ENCODE peak calls at places on chromosomes 16 and 17, in seven cellular contexts. K is fibroblast of the aortic adventitia; H is omental fat pad; G is CD4-positive, alpha-beta memory T cell; X is AG08395; I is CD8-positive, alpha-beta T cell; Z is C1 segment of cervical spinal cord. C is an unnamed sample.

GRCh38 chr17:75910699-75911098 is 6.0 kb upstream of the MRPL38 start:
- DNase-seq in K (no peak), H (no peak), G (no peak), X (no peak), I (no peak), Z (no peak), C (no peak)

GRCh38 chr16:81576696-81577095 is 132.1 kb downstream of the CMIP start:
- DNase-seq in K (no peak), H (no peak), G (no peak), X (no peak), I (no peak), Z (no peak), C (no peak)

GRCh38 chr17:14768923-14769322 is 468.0 kb downstream of the HS3ST3B1 start:
- DNase-seq in K (no peak), H (no peak), G (no peak), X (no peak), I (no peak), Z (no peak), C (no peak)

GRCh38 chr17:47253541-47254402 is at the start of gene ITGB3:
- DNase-seq in K (peak; percentile 71), H (no peak), G (peak; percentile 56), X (peak; percentile 64), I (peak; percentile 65), Z (no peak), C (peak; percentile 90)

GRCh38 chr16:25172831-25173230 is 43.9 kb upstream of the AQP8 start:
- DNase-seq in K (no peak), H (no peak), G (no peak), X (no peak), I (no peak), Z (no peak), C (no peak)

GRCh38 chr17:38590988-38591758 is 14.6 kb downstream of the SRCIN1 start:
- DNase-seq in K (no peak), H (no peak), G (no peak), X (no peak), I (no peak), Z (no peak), C (no peak)

GRCh38 chr17:63848834-63849689 is 6.6 kb upstream of the SMARCD2 start:
- DNase-seq in K (peak; percentile 89), H (peak; percentile 91), G (peak; percentile 92), X (peak; percentile 95), I (peak; percentile 96), Z (peak; percentile 58), C (peak; percentile 97)

GRCh38 chr16:1884155-1884760 is 12.3 kb upstream of the MEIOB start:
- DNase-seq in K (no peak), H (no peak), G (no peak), X (no peak), I (no peak), Z (no peak), C (peak; percentile 44)

GRCh38 chr16:83847371-83848225 is 39.8 kb downstream of the HSBP1 start:
- DNase-seq in K (no peak), H (no peak), G (no peak), X (no peak), I (no peak), Z (no peak), C (no peak)

GRCh38 chr16:83768976-83769375 is 38.8 kb upstream of the HSBP1 start:
- DNase-seq in K (no peak), H (no peak), G (no peak), X (no peak), I (no peak), Z (no peak), C (no peak)

GRCh38 chr16:57191056-57191536 is 5.0 kb downstream of the RSPRY1 start:
- DNase-seq in K (no peak), H (no peak), G (no peak), X (no peak), I (no peak), Z (no peak), C (no peak)

GRCh38 chr16:59060212-59060611 is 326.1 kb upstream of the GOT2 start:
- DNase-seq in K (peak; percentile 47), H (no peak), G (no peak), X (peak; percentile 29), I (no peak), Z (no peak), C (no peak)

GRCh38 chr17:57639381-57639780 is 105.7 kb downstream of the CCDC182 start:
- DNase-seq in K (no peak), H (no peak), G (no peak), X (no peak), I (no peak), Z (no peak), C (no peak)

GRCh38 chr16:72989203-72989991 is 58.5 kb downstream of the ZFHX3 start:
- DNase-seq in K (peak; percentile 93), H (no peak), G (no peak), X (peak; percentile 76), I (no peak), Z (no peak), C (no peak)

GRCh38 chr17:49210158-49211029 is at the start of the genes ABI3 and GNGT2:
- DNase-seq in K (peak; percentile 16), H (no peak), G (peak; percentile 58), X (peak; percentile 40), I (peak; percentile 65), Z (no peak), C (no peak)

GRCh38 chr16:89827383-89828198 is 684 bp upstream of the SPIRE2 start:
- DNase-seq in K (peak; percentile 49), H (no peak), G (no peak), X (peak; percentile 71), I (no peak), Z (no peak), C (peak; percentile 39)

GRCh38 chr17:1197781-1198490 is 18.2 kb upstream of the ABR start:
- DNase-seq in K (no peak), H (no peak), G (peak; percentile 63), X (no peak), I (peak; percentile 70), Z (peak; percentile 33), C (peak; percentile 17)

GRCh38 chr16:57537596-57538234 is 1.3 kb upstream of the CCDC102A start:
- DNase-seq in K (no peak), H (peak; percentile 2), G (no peak), X (no peak), I (no peak), Z (no peak), C (no peak)

GRCh38 chr17:57195790-57196460 is 60.4 kb upstream of the MSI2 start:
- DNase-seq in K (no peak), H (no peak), G (no peak), X (no peak), I (no peak), Z (no peak), C (no peak)

GRCh38 chr17:538096-538973 is 176.3 kb downstream of the VPS53 start:
- DNase-seq in K (peak; percentile 26), H (no peak), G (no peak), X (no peak), I (no peak), Z (no peak), C (no peak)

GRCh38 chr16:31695667-31696066 is 168.0 kb downstream of the AHSP start:
- DNase-seq in K (no peak), H (no peak), G (peak; percentile 81), X (no peak), I (peak; percentile 52), Z (no peak), C (no peak)

GRCh38 chr17:49691086-49691676 is 13.3 kb upstream of the SPOP start:
- DNase-seq in K (peak; percentile 94), H (no peak), G (no peak), X (no peak), I (no peak), Z (no peak), C (no peak)

GRCh38 chr17:2736956-2737355 is 12.5 kb downstream of the CCDC92B start:
- DNase-seq in K (no peak), H (no peak), G (no peak), X (no peak), I (no peak), Z (no peak), C (no peak)

GRCh38 chr16:54286330-54287017 is at the start of gene IRX3:
- DNase-seq in K (peak; percentile 87), H (no peak), G (no peak), X (peak; percentile 96), I (no peak), Z (peak; percentile 15), C (no peak)

GRCh38 chr16:49592507-49593422 is 219.2 kb downstream of the C16orf78 start:
- DNase-seq in K (peak; percentile 51), H (no peak), G (peak; percentile 26), X (peak; percentile 64), I (peak; percentile 48), Z (no peak), C (peak; percentile 20)

GRCh38 chr16:75066861-75067447 is 49.6 kb downstream of the LDHD start:
- DNase-seq in K (no peak), H (no peak), G (no peak), X (no peak), I (no peak), Z (no peak), C (no peak)

GRCh38 chr16:46980926-46981325 is 7.5 kb upstream of the DNAJA2 start:
- DNase-seq in K (peak; percentile 5), H (no peak), G (no peak), X (no peak), I (no peak), Z (no peak), C (no peak)

GRCh38 chr17:79391808-79392233 is 219.0 kb downstream of the RBFOX3 start:
- DNase-seq in K (peak; percentile 68), H (peak; percentile 60), G (peak; percentile 56), X (peak; percentile 83), I (peak; percentile 73), Z (peak; percentile 17), C (peak; percentile 53)

GRCh38 chr17:79749156-79749815 is 18.5 kb downstream of the ENPP7 start:
- DNase-seq in K (peak; percentile 89), H (no peak), G (no peak), X (peak; percentile 69), I (no peak), Z (no peak), C (no peak)

GRCh38 chr16:71645450-71645849 is 19.5 kb downstream of the MARVELD3 start:
- DNase-seq in K (peak; percentile 16), H (no peak), G (no peak), X (peak; percentile 42), I (no peak), Z (no peak), C (peak; percentile 36)

GRCh38 chr17:58284613-58285421 is 4.1 kb upstream of the MPO start:
- DNase-seq in K (no peak), H (no peak), G (no peak), X (no peak), I (no peak), Z (no peak), C (no peak)

GRCh38 chr16:9077001-9077809 is 14.2 kb upstream of the HAPSTR1 start:
- DNase-seq in K (peak; percentile 57), H (no peak), G (no peak), X (peak; percentile 69), I (no peak), Z (no peak), C (peak; percentile 23)

GRCh38 chr17:60832206-60832605 is 154.6 kb downstream of the BCAS3 start:
- DNase-seq in K (peak; percentile 22), H (no peak), G (no peak), X (peak; percentile 2), I (no peak), Z (no peak), C (no peak)

GRCh38 chr17:44345497-44346026 is 460 bp downstream of the GRN start:
- DNase-seq in K (peak; percentile 59), H (no peak), G (no peak), X (peak; percentile 62), I (peak; percentile 49), Z (peak; percentile 55), C (peak; percentile 48)

GRCh38 chr17:64504769-64505319 is 1.2 kb downstream of the DDX5 start:
- DNase-seq in K (peak; percentile 94), H (no peak), G (no peak), X (no peak), I (no peak), Z (no peak), C (peak; percentile 89)

GRCh38 chr16:28982949-28983348 is 1.9 kb upstream of the LAT start:
- DNase-seq in K (no peak), H (no peak), G (no peak), X (no peak), I (no peak), Z (no peak), C (no peak)

GRCh38 chr17:8257801-8258200 is 8.7 kb downstream of the PFAS start:
- DNase-seq in K (no peak), H (no peak), G (no peak), X (no peak), I (no peak), Z (no peak), C (no peak)

GRCh38 chr16:50359626-50360025 is 9.2 kb downstream of the BRD7 start:
- DNase-seq in K (no peak), H (no peak), G (no peak), X (no peak), I (no peak), Z (no peak), C (no peak)

C was measured in erythroblast.